ENCODE peak calls at places on chromosomes 7 and 10, in nine cellular contexts. One of them, this sample, is unnamed.

GRCh38 chr7:136549756-136550155 is 318.7 kb upstream of the CHRM2 start:
- DNase-seq in spleen: no peak
- DNase-seq in NCI-H1436: no peak
- DNase-seq in thoracic aorta: no peak
- DNase-seq in GM04504: no peak
- DNase-seq in DMS79 treated with DMSO at 0.1 percent for 48 hours: no peak
- DNase-seq in NCI-H1417 treated with DMSO at 0.1 percent for 48 hours: no peak
- DNase-seq in foreskin fibroblast: no peak
- DNase-seq in sciatic nerve: no peak
- DNase-seq in this sample: no peak

GRCh38 chr7:8442814-8443304 is 9.4 kb downstream of the NXPH1 start:
- DNase-seq in NCI-H1436: no peak
- DNase-seq in foreskin fibroblast: peak
- DNase-seq in DMS79 treated with DMSO at 0.1 percent for 48 hours: no peak
- DNase-seq in spleen: peak
- DNase-seq in sciatic nerve: peak
- DNase-seq in NCI-H1417 treated with DMSO at 0.1 percent for 48 hours: no peak
- DNase-seq in thoracic aorta: no peak
- DNase-seq in GM04504: no peak
- DNase-seq in this sample: no peak

GRCh38 chr7:71132521-71133231 is 732 bp downstream of the GALNT17 start:
- DNase-seq in spleen: no peak
- DNase-seq in NCI-H1417 treated with DMSO at 0.1 percent for 48 hours: no peak
- DNase-seq in thoracic aorta: no peak
- DNase-seq in GM04504: no peak
- DNase-seq in sciatic nerve: no peak
- DNase-seq in foreskin fibroblast: peak
- DNase-seq in DMS79 treated with DMSO at 0.1 percent for 48 hours: no peak
- DNase-seq in NCI-H1436: no peak
- DNase-seq in this sample: no peak

GRCh38 chr10:124119933-124120332 is 26.5 kb upstream of the CHST15 start:
- DNase-seq in DMS79 treated with DMSO at 0.1 percent for 48 hours: no peak
- DNase-seq in NCI-H1436: no peak
- DNase-seq in GM04504: no peak
- DNase-seq in spleen: no peak
- DNase-seq in sciatic nerve: no peak
- DNase-seq in thoracic aorta: no peak
- DNase-seq in foreskin fibroblast: no peak
- DNase-seq in NCI-H1417 treated with DMSO at 0.1 percent for 48 hours: no peak
- DNase-seq in this sample: no peak

GRCh38 chr10:34049887-34050286 is 715.4 kb upstream of the NRP1 start:
- DNase-seq in NCI-H1436: no peak
- DNase-seq in spleen: peak
- DNase-seq in NCI-H1417 treated with DMSO at 0.1 percent for 48 hours: no peak
- DNase-seq in thoracic aorta: no peak
- DNase-seq in DMS79 treated with DMSO at 0.1 percent for 48 hours: no peak
- DNase-seq in sciatic nerve: no peak
- DNase-seq in GM04504: no peak
- DNase-seq in foreskin fibroblast: no peak
- DNase-seq in this sample: no peak

GRCh38 chr7:144474800-144475521 is 71.5 kb upstream of the NOBOX start:
- DNase-seq in NCI-H1417 treated with DMSO at 0.1 percent for 48 hours: peak
- DNase-seq in spleen: no peak
- DNase-seq in foreskin fibroblast: no peak
- DNase-seq in NCI-H1436: peak
- DNase-seq in thoracic aorta: no peak
- DNase-seq in DMS79 treated with DMSO at 0.1 percent for 48 hours: no peak
- DNase-seq in sciatic nerve: no peak
- DNase-seq in GM04504: no peak
- DNase-seq in this sample: peak

GRCh38 chr7:40833541-40834234 is 698.9 kb downstream of the SUGCT start:
- DNase-seq in spleen: no peak
- DNase-seq in thoracic aorta: no peak
- DNase-seq in foreskin fibroblast: peak
- DNase-seq in GM04504: no peak
- DNase-seq in NCI-H1417 treated with DMSO at 0.1 percent for 48 hours: no peak
- DNase-seq in DMS79 treated with DMSO at 0.1 percent for 48 hours: no peak
- DNase-seq in NCI-H1436: no peak
- DNase-seq in sciatic nerve: no peak
- DNase-seq in this sample: no peak

GRCh38 chr7:522071-522937 is 2.7 kb upstream of the PDGFA start:
- DNase-seq in foreskin fibroblast: peak
- DNase-seq in NCI-H1417 treated with DMSO at 0.1 percent for 48 hours: no peak
- DNase-seq in DMS79 treated with DMSO at 0.1 percent for 48 hours: peak
- DNase-seq in GM04504: no peak
- DNase-seq in sciatic nerve: no peak
- DNase-seq in NCI-H1436: no peak
- DNase-seq in thoracic aorta: no peak
- DNase-seq in spleen: no peak
- DNase-seq in this sample: no peak

GRCh38 chr10:88117869-88118632 is 254.6 kb downstream of the PTEN start:
- DNase-seq in sciatic nerve: no peak
- DNase-seq in NCI-H1417 treated with DMSO at 0.1 percent for 48 hours: no peak
- DNase-seq in NCI-H1436: no peak
- DNase-seq in spleen: no peak
- DNase-seq in DMS79 treated with DMSO at 0.1 percent for 48 hours: no peak
- DNase-seq in GM04504: no peak
- DNase-seq in thoracic aorta: no peak
- DNase-seq in foreskin fibroblast: no peak
- DNase-seq in this sample: no peak

GRCh38 chr7:44100458-44101303 is 3.5 kb upstream of the AEBP1 start:
- DNase-seq in sciatic nerve: no peak
- DNase-seq in NCI-H1436: no peak
- DNase-seq in DMS79 treated with DMSO at 0.1 percent for 48 hours: no peak
- DNase-seq in NCI-H1417 treated with DMSO at 0.1 percent for 48 hours: no peak
- DNase-seq in foreskin fibroblast: peak
- DNase-seq in GM04504: peak
- DNase-seq in spleen: peak
- DNase-seq in thoracic aorta: no peak
- DNase-seq in this sample: no peak

GRCh38 chr10:133257489-133258065 is 19.1 kb downstream of the ADAM8 start:
- DNase-seq in NCI-H1436: peak
- DNase-seq in spleen: peak
- DNase-seq in NCI-H1417 treated with DMSO at 0.1 percent for 48 hours: no peak
- DNase-seq in thoracic aorta: no peak
- DNase-seq in foreskin fibroblast: peak
- DNase-seq in GM04504: no peak
- DNase-seq in DMS79 treated with DMSO at 0.1 percent for 48 hours: no peak
- DNase-seq in sciatic nerve: peak
- DNase-seq in this sample: no peak

GRCh38 chr10:132054564-132054963 is 11.2 kb upstream of the JAKMIP3 start:
- DNase-seq in NCI-H1436: no peak
- DNase-seq in thoracic aorta: no peak
- DNase-seq in foreskin fibroblast: no peak
- DNase-seq in NCI-H1417 treated with DMSO at 0.1 percent for 48 hours: no peak
- DNase-seq in DMS79 treated with DMSO at 0.1 percent for 48 hours: no peak
- DNase-seq in sciatic nerve: no peak
- DNase-seq in GM04504: no peak
- DNase-seq in spleen: peak
- DNase-seq in this sample: no peak

This sample was measured in NCI-H2081 treated with DMSO at 0.1 percent for 48 hours.